ENCODE peak calls at places on chromosomes 3 and 15, in eight cellular contexts. Z, D, N, F, A, V, Y and L are unnamed samples.

GRCh38 chr3:25581335-25581734 is 83.4 kb downstream of the TOP2B start:
- DNase-seq in Z (no peak), D (no peak), N (no peak), F (no peak), A (no peak), V (no peak), Y (peak), L (no peak)

GRCh38 chr3:139491966-139492365 is 15.7 kb upstream of the RBP2 start:
- DNase-seq in Z (no peak), D (no peak), N (no peak), F (no peak), A (peak), V (no peak), Y (no peak), L (no peak)

GRCh38 chr3:98657429-98657828 is 64.0 kb upstream of the CPOX start:
- DNase-seq in Z (peak), D (peak), N (no peak), F (peak), A (peak), V (peak), Y (peak), L (no peak)

GRCh38 chr15:64665179-64665578 is 110.2 kb downstream of the RBPMS2 start:
- DNase-seq in Z (no peak), D (no peak), N (no peak), F (no peak), A (no peak), V (no peak), Y (no peak), L (no peak)

GRCh38 chr15:40594429-40594836 is 384 bp downstream of the KNL1 start:
- DNase-seq in Z (peak), D (no peak), N (peak), F (peak), A (peak), V (peak), Y (peak), L (no peak)

GRCh38 chr3:72625616-72626337 is 222.5 kb downstream of the SHQ1 start:
- DNase-seq in Z (no peak), D (no peak), N (peak), F (no peak), A (no peak), V (peak), Y (no peak), L (no peak)

GRCh38 chr3:106534206-106534605 is 665.4 kb upstream of the CBLB start:
- DNase-seq in Z (no peak), D (no peak), N (peak), F (no peak), A (no peak), V (peak), Y (no peak), L (no peak)

GRCh38 chr3:179716811-179717210 is 64.0 kb downstream of the USP13 start:
- DNase-seq in Z (no peak), D (no peak), N (peak), F (no peak), A (no peak), V (no peak), Y (no peak), L (no peak)

GRCh38 chr15:25832158-25832557 is 31.0 kb downstream of the ATP10A start:
- DNase-seq in Z (no peak), D (no peak), N (peak), F (no peak), A (no peak), V (no peak), Y (no peak), L (no peak)

GRCh38 chr3:124117486-124117885 is 125.6 kb upstream of the ROPN1 start:
- DNase-seq in Z (no peak), D (no peak), N (peak), F (no peak), A (no peak), V (peak), Y (no peak), L (no peak)

GRCh38 chr3:197392961-197393360 is 94.5 kb upstream of the DLG1 start:
- DNase-seq in Z (no peak), D (no peak), N (no peak), F (no peak), A (no peak), V (no peak), Y (no peak), L (no peak)

GRCh38 chr15:69118089-69118488 is 42.3 kb upstream of the GLCE start:
- DNase-seq in Z (no peak), D (no peak), N (no peak), F (no peak), A (no peak), V (peak), Y (no peak), L (no peak)

GRCh38 chr3:129723558-129724324 is 117.3 kb upstream of the PLXND1 start:
- DNase-seq in Z (no peak), D (no peak), N (peak), F (no peak), A (no peak), V (peak), Y (peak), L (no peak)

GRCh38 chr3:63167113-63167512 is 111.0 kb upstream of the SYNPR start:
- DNase-seq in Z (no peak), D (no peak), N (no peak), F (no peak), A (no peak), V (no peak), Y (no peak), L (no peak)

GRCh38 chr3:49104052-49104426 is 518 bp downstream of the QARS1 start:
- DNase-seq in Z (no peak), D (no peak), N (no peak), F (no peak), A (no peak), V (no peak), Y (no peak), L (no peak)

GRCh38 chr15:36793205-36793604 is 213.8 kb downstream of the CDIN1 start:
- DNase-seq in Z (no peak), D (no peak), N (no peak), F (no peak), A (no peak), V (no peak), Y (no peak), L (no peak)

GRCh38 chr3:74281705-74282104 is 332.8 kb downstream of the CNTN3 start:
- DNase-seq in Z (no peak), D (no peak), N (no peak), F (no peak), A (no peak), V (no peak), Y (no peak), L (no peak)

GRCh38 chr15:37020852-37021251 is 79.5 kb downstream of the MEIS2 start:
- DNase-seq in Z (no peak), D (no peak), N (no peak), F (no peak), A (no peak), V (no peak), Y (no peak), L (no peak)

GRCh38 chr15:64985382-64986033 is 4.2 kb downstream of the SPG21 start:
- DNase-seq in Z (no peak), D (peak), N (peak), F (no peak), A (no peak), V (peak), Y (peak), L (no peak)

GRCh38 chr3:162507397-162507796 is 1010.8 kb downstream of the OTOL1 start:
- DNase-seq in Z (no peak), D (no peak), N (no peak), F (no peak), A (no peak), V (no peak), Y (no peak), L (no peak)

GRCh38 chr15:85563328-85563727 is 182.9 kb downstream of the AKAP13 start:
- DNase-seq in Z (no peak), D (peak), N (peak), F (no peak), A (no peak), V (no peak), Y (no peak), L (no peak)

GRCh38 chr15:77836116-77836798 is 203.5 kb upstream of the LINGO1 start:
- DNase-seq in Z (peak), D (no peak), N (no peak), F (no peak), A (peak), V (peak), Y (no peak), L (no peak)

GRCh38 chr15:56616551-56616950 is 116.8 kb downstream of the ZNF280D start:
- DNase-seq in Z (no peak), D (no peak), N (no peak), F (no peak), A (peak), V (no peak), Y (no peak), L (no peak)

GRCh38 chr15:70584838-70585706 is 178.3 kb downstream of the UACA start:
- DNase-seq in Z (peak), D (peak), N (peak), F (no peak), A (peak), V (peak), Y (no peak), L (peak)
- TF ChIP-seq CTCF in Z (peak), D (peak), N (peak), F (peak), A (peak), V (peak), Y (peak), L (no peak)

DNA sequence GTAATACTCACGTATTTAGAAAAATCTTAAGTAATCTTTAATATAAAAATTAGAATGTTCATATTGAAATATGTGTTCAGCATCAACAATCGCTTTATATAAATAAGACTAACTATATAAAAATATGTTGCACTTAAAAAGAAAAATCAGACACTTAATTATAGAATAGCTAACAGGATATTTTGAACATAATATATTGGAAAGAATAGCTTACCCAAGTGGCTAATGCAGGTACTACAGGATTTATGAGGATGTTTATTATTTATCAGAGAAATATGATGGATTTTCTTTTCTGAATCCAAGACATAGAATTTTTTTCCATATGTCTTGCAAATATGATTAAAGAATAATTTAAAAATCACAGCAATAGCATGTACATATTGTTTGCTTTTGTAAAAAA is 567.9 kb upstream of the GBE1 start:
- DNase-seq in Z (no peak), D (no peak), N (no peak), F (no peak), A (no peak), V (peak), Y (no peak), L (no peak)
- TF ChIP-seq CTCF in Z (peak), D (peak), N (peak), F (peak), A (peak), V (peak), Y (no peak), L (no peak)

GRCh38 chr15:93974804-93975481 is 256.4 kb upstream of the MCTP2 start:
- DNase-seq in Z (peak), D (no peak), N (peak), F (no peak), A (peak), V (peak), Y (no peak), L (no peak)
- TF ChIP-seq CTCF in Z (peak), D (peak), N (peak), F (peak), A (peak), V (peak), Y (peak), L (no peak)

DNA sequence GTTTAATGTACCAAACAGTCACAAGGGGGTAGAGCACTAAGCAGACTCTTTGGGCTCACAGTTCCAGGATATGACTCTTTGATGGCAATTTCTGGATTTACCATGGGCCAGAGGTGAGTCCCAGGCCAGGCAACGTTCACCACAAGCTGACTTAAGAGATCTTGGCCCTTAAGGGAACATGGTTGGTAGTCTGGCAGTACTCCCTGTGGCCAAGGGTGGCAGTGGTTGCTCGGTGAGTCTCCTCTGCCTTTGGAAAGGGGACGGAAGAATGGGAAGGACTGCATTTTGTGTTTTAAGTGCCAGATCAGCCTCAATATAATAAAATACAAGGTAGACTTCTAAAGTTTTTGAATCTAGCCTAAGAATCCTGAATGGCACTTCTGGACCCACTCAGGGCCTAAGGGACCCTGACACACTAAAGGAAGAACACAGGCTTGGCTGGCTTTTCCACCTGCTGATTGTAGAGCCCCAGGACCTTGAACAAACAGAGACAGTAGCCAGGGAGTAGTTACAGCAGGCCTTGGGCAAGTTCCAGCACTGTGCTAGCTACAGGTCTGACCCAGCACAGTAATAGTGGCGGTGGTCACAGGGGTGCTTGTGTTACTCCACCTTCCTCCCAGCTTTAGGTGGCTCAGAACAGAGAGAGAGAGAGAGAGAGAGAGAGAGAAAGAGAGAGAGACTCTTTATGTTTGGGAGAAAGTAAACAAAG is 730.7 kb upstream of the ALCAM start:
- DNase-seq in Z (no peak), D (peak), N (no peak), F (no peak), A (peak), V (no peak), Y (no peak), L (no peak)
- TF ChIP-seq CTCF in Z (no peak), D (no peak), N (peak), F (no peak), A (peak), V (no peak), Y (no peak), L (no peak)

GRCh38 chr3:6825527-6825926 is 35.4 kb upstream of the GRM7 start:
- DNase-seq in Z (no peak), D (no peak), N (no peak), F (no peak), A (no peak), V (peak), Y (no peak), L (no peak)
- TF ChIP-seq CTCF in Z (no peak), D (no peak), N (no peak), F (no peak), A (no peak), V (no peak), Y (no peak), L (no peak)

DNA sequence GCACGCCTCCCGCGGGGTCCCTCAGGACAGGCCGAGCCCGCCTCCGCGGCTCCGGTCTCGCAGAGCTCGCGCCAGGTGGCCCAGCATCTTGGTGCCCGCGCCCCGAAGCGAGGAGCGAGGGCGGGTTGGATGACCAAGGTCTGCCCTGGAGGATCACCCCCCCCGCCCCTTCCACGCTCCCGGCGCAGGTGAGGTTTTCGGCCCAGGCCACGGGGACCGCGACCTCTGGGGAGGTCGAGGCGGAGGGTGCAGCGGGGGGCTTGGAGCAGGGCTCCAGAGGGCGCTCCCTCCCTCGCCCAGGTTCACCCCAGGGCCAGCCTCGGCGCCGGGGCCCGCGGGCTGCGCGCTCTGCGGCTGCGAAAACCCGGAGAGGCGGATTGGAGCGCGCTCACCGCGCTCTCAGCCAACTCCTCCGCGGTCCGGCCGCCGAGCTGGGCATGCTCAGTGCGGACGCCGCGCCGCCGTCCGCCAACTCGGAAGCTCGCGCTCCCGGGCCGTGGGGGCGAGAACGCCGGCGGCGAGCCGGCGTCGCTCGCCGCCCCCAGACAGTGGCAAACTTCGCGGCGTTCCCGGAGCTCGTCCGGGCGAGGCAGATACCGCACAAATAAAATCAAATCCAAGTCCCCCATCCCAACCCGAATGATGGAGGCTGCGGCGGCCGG is at the start of gene MED12L:
- DNase-seq in Z (peak), D (peak), N (peak), F (peak), A (peak), V (peak), Y (peak), L (peak)
- TF ChIP-seq CTCF in Z (no peak), D (no peak), N (no peak), F (no peak), A (peak), V (no peak), Y (no peak), L (no peak)

DNA sequence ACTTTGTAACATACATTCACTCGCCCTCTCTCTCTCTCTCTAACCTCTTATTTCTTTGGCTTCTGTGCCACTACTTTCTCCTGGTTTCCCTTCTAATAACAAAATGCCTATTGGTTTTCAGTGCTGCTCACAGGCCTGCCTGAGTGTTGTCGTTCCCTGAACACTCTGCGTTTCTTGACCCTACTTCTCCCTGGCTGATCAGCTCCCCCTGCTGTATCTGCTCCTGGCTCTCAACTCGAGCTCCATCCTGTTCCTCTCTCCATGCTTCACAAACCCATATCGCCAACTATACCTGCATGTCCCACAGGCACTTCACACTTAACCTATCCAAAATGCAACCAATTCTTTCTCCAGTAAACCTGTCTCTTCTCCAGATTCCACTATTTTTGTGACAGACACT is 111.4 kb downstream of the OPA1 start:
- DNase-seq in Z (no peak), D (no peak), N (no peak), F (no peak), A (no peak), V (no peak), Y (no peak), L (no peak)
- TF ChIP-seq CTCF in Z (no peak), D (no peak), N (no peak), F (no peak), A (peak), V (no peak), Y (no peak), L (no peak)

GRCh38 chr3:56800373-56801150 is 1.2 kb downstream of the ARHGEF3 start:
- DNase-seq in Z (no peak), D (peak), N (no peak), F (no peak), A (no peak), V (peak), Y (peak), L (no peak)

GRCh38 chr3:56801151-56801596 is 575 bp downstream of the ARHGEF3 start:
- DNase-seq in Z (no peak), D (no peak), N (no peak), F (no peak), A (no peak), V (no peak), Y (no peak), L (no peak)

GRCh38 chr3:56801597-56802410 is at the start of gene ARHGEF3:
- DNase-seq in Z (peak), D (peak), N (peak), F (peak), A (peak), V (peak), Y (peak), L (peak)

GRCh38 chr3:56802793-56803192 is 1.0 kb upstream of the ARHGEF3 start:
- DNase-seq in Z (no peak), D (no peak), N (no peak), F (no peak), A (no peak), V (no peak), Y (no peak), L (no peak)

GRCh38 chr3:56802411-56802745 is 629 bp upstream of the ARHGEF3 start:
- DNase-seq in Z (no peak), D (no peak), N (no peak), F (no peak), A (no peak), V (no peak), Y (no peak), L (no peak)
- TF ChIP-seq CTCF in Z (no peak), D (no peak), N (no peak), F (no peak), A (no peak), V (no peak), Y (no peak), L (no peak)